ENCODE peak calls at places on chromosome 13, in four cellular contexts. One of them, this sample, is unnamed.
A peak's percentile ranks its signal among the peaks of the same experiment; 100 is the strongest.

GRCh38 chr13:68627377-68627776 is 1397.2 kb upstream of the PCDH9 start:
- DNase-seq in psoas muscle: no peak
- DNase-seq in lower leg skin: no peak
- DNase-seq in stomach: no peak
- DNase-seq in this sample: no peak

GRCh38 chr13:107562222-107562621 is 653.1 kb downstream of the LIG4 start:
- DNase-seq in psoas muscle: no peak
- DNase-seq in lower leg skin: no peak
- DNase-seq in stomach: no peak
- DNase-seq in this sample: no peak

GRCh38 chr13:22506286-22506685 is 674.5 kb upstream of the SGCG start:
- DNase-seq in psoas muscle: no peak
- DNase-seq in lower leg skin: no peak
- DNase-seq in stomach: no peak
- DNase-seq in this sample: no peak

GRCh38 chr13:50158385-50159165 is 143.3 kb downstream of the KCNRG start:
- DNase-seq in psoas muscle: no peak
- DNase-seq in lower leg skin: no peak
- DNase-seq in stomach: no peak
- DNase-seq in this sample: no peak

GRCh38 chr13:98778749-98779148 is 26.3 kb upstream of the SLC15A1 start:
- DNase-seq in psoas muscle: no peak
- DNase-seq in lower leg skin: no peak
- DNase-seq in stomach: no peak
- DNase-seq in this sample: no peak

GRCh38 chr13:47480121-47480520 is 521.0 kb downstream of the SUCLA2 start:
- DNase-seq in psoas muscle: no peak
- DNase-seq in lower leg skin: no peak
- DNase-seq in stomach: no peak
- DNase-seq in this sample: no peak

GRCh38 chr13:110047511-110047910 is 259.4 kb downstream of the COL4A1 start:
- DNase-seq in psoas muscle: no peak
- DNase-seq in lower leg skin: no peak
- DNase-seq in stomach: peak; percentile 75
- DNase-seq in this sample: no peak

GRCh38 chr13:77002590-77003190 is 10.8 kb downstream of the CLN5 start:
- DNase-seq in psoas muscle: no peak
- DNase-seq in lower leg skin: no peak
- DNase-seq in stomach: no peak
- DNase-seq in this sample: no peak

GRCh38 chr13:97225533-97225932 is 3.4 kb downstream of the MBNL2 start:
- DNase-seq in psoas muscle: no peak
- DNase-seq in lower leg skin: no peak
- DNase-seq in stomach: no peak
- DNase-seq in this sample: no peak

GRCh38 chr13:107254392-107254791 is 686.5 kb upstream of the ARGLU1 start:
- DNase-seq in psoas muscle: no peak
- DNase-seq in lower leg skin: no peak
- DNase-seq in stomach: no peak
- DNase-seq in this sample: no peak

GRCh38 chr13:35855531-35856019 is 275.6 kb downstream of the DCLK1 start:
- DNase-seq in psoas muscle: no peak
- DNase-seq in lower leg skin: peak; percentile 30
- DNase-seq in stomach: no peak
- DNase-seq in this sample: no peak

GRCh38 chr13:40109324-40109958 is 454.0 kb downstream of the COG6 start:
- DNase-seq in psoas muscle: no peak
- DNase-seq in lower leg skin: no peak
- DNase-seq in stomach: no peak
- DNase-seq in this sample: no peak

GRCh38 chr13:31594056-31594455 is 145.3 kb upstream of the RXFP2 start:
- DNase-seq in psoas muscle: no peak
- DNase-seq in lower leg skin: no peak
- DNase-seq in stomach: no peak
- DNase-seq in this sample: no peak

GRCh38 chr13:23651439-23651838 is 81.2 kb downstream of the TNFRSF19 start:
- DNase-seq in psoas muscle: no peak
- DNase-seq in lower leg skin: no peak
- DNase-seq in stomach: no peak
- DNase-seq in this sample: no peak

GRCh38 chr13:99605417-99606321 is 104.4 kb downstream of the TM9SF2 start:
- DNase-seq in psoas muscle: peak; percentile 74
- DNase-seq in lower leg skin: peak; percentile 27
- DNase-seq in stomach: peak; percentile 50
- DNase-seq in this sample: no peak

GRCh38 chr13:101942038-101942437 is 459.8 kb downstream of the FGF14 start:
- DNase-seq in psoas muscle: no peak
- DNase-seq in lower leg skin: peak; percentile 22
- DNase-seq in stomach: no peak
- DNase-seq in this sample: no peak

GRCh38 chr13:66860868-66861447 is 369.2 kb downstream of the PCDH9 start:
- DNase-seq in psoas muscle: no peak
- DNase-seq in lower leg skin: no peak
- DNase-seq in stomach: no peak
- DNase-seq in this sample: no peak

GRCh38 chr13:96816261-96816660 is 178.0 kb downstream of the OXGR1 start:
- DNase-seq in psoas muscle: peak; percentile 55
- DNase-seq in lower leg skin: peak; percentile 76
- DNase-seq in stomach: no peak
- DNase-seq in this sample: no peak

GRCh38 chr13:101115762-101116161 is 300.5 kb downstream of the NALCN start:
- DNase-seq in psoas muscle: no peak
- DNase-seq in lower leg skin: no peak
- DNase-seq in stomach: no peak
- DNase-seq in this sample: no peak

GRCh38 chr13:86569974-86570373 is 770.8 kb upstream of the SLITRK6 start:
- DNase-seq in psoas muscle: no peak
- DNase-seq in lower leg skin: no peak
- DNase-seq in stomach: no peak
- DNase-seq in this sample: no peak

GRCh38 chr13:73967397-73968165 is 166.6 kb downstream of the KLF12 start:
- DNase-seq in psoas muscle: no peak
- DNase-seq in lower leg skin: no peak
- DNase-seq in stomach: no peak
- DNase-seq in this sample: no peak

GRCh38 chr13:105925496-105925895 is 610.0 kb downstream of the EFNB2 start:
- DNase-seq in psoas muscle: no peak
- DNase-seq in lower leg skin: no peak
- DNase-seq in stomach: no peak
- DNase-seq in this sample: no peak

GRCh38 chr13:46086421-46086922 is 18.4 kb downstream of the CPB2 start:
- DNase-seq in psoas muscle: no peak
- DNase-seq in lower leg skin: no peak
- DNase-seq in stomach: no peak
- DNase-seq in this sample: no peak

GRCh38 chr13:49635599-49636433 is 7.5 kb downstream of the ARL11 start:
- DNase-seq in psoas muscle: no peak
- DNase-seq in lower leg skin: no peak
- DNase-seq in stomach: peak; percentile 53
- DNase-seq in this sample: no peak

GRCh38 chr13:82933986-82934385 is 948.3 kb downstream of the SLITRK1 start:
- DNase-seq in psoas muscle: no peak
- DNase-seq in lower leg skin: no peak
- DNase-seq in stomach: no peak
- DNase-seq in this sample: no peak

GRCh38 chr13:59494560-59494970 is 669.2 kb downstream of the DIAPH3 start:
- DNase-seq in psoas muscle: no peak
- DNase-seq in lower leg skin: no peak
- DNase-seq in stomach: no peak
- DNase-seq in this sample: no peak

GRCh38 chr13:44131069-44131614 is 242.5 kb upstream of the SERP2 start:
- DNase-seq in psoas muscle: no peak
- DNase-seq in lower leg skin: no peak
- DNase-seq in stomach: no peak
- DNase-seq in this sample: no peak

GRCh38 chr13:33119022-33119735 is 103.0 kb downstream of the KL start:
- DNase-seq in psoas muscle: no peak
- DNase-seq in lower leg skin: no peak
- DNase-seq in stomach: no peak
- DNase-seq in this sample: no peak
- TF ChIP-seq CTCF in psoas muscle: no peak
- TF ChIP-seq CTCF in lower leg skin: no peak
- TF ChIP-seq CTCF in stomach: no peak
- TF ChIP-seq CTCF in this sample: no peak

DNA sequence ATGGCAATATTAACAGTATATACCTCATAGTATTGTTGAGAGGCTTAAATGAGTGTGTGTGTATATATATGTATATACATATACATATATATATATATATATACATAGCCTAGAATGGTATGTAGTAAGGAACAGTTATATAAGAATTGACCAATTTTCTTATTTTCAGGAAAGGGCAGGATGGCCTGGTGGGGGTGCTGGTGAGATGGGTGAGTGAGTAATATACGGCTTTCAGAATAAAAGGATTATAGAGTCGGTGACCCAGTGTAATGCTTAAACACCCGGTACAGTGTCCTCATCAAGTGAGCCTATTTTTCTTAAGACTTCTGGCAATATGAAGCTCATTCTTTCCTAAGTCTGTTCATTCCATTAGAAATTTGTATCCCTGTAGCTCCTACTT is 11.7 kb upstream of the FAM216B start:
- DNase-seq in psoas muscle: no peak
- DNase-seq in lower leg skin: no peak
- DNase-seq in stomach: no peak
- DNase-seq in this sample: no peak
- TF ChIP-seq CTCF in psoas muscle: no peak
- TF ChIP-seq CTCF in lower leg skin: no peak
- TF ChIP-seq CTCF in stomach: no peak
- TF ChIP-seq CTCF in this sample: no peak

DNA sequence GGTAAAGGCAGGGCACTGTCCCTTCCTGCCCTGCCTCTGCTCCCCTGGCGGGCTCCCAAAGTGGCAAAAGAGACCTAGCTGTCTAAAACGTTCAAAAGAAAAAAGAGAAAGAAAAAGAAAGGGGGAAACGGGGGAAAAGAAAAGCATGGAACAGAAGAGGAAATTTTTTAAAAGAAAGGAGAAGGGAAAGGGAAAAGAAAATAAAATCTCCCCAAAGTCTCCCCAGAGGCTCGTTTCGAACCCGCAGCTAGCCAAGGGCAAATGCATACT is 37.0 kb upstream of the FLT1 start:
- DNase-seq in psoas muscle: no peak
- DNase-seq in lower leg skin: no peak
- DNase-seq in stomach: no peak
- DNase-seq in this sample: no peak
- TF ChIP-seq CTCF in psoas muscle: no peak
- TF ChIP-seq CTCF in lower leg skin: no peak
- TF ChIP-seq CTCF in stomach: no peak
- TF ChIP-seq CTCF in this sample: no peak

DNA sequence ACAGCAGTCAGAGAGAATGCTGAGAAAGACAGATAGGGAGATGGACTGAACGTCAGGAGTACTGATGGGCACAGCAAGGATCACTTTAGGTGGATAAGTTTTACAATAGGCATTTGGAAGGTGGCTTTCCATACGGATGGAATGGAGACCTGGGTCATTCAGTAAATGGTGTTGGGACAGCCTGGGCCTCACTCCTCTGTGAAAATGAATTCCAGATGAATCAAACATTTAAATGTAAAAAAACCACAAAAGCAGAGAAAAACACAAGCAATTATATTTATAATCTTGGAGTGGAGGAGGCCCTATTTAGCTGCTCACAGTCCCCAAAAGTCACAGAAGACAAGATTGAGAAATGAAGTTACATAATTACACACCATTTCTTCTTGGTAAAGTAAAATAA is 4.7 kb downstream of the IL17D start:
- DNase-seq in psoas muscle: no peak
- DNase-seq in lower leg skin: no peak
- DNase-seq in stomach: no peak
- DNase-seq in this sample: no peak
- TF ChIP-seq CTCF in psoas muscle: no peak
- TF ChIP-seq CTCF in lower leg skin: no peak
- TF ChIP-seq CTCF in stomach: no peak
- TF ChIP-seq CTCF in this sample: no peak

GRCh38 chr13:85261757-85262346 is 537.4 kb downstream of the SLITRK6 start:
- DNase-seq in psoas muscle: no peak
- DNase-seq in lower leg skin: no peak
- DNase-seq in stomach: no peak
- DNase-seq in this sample: no peak
- TF ChIP-seq CTCF in psoas muscle: no peak
- TF ChIP-seq CTCF in lower leg skin: no peak
- TF ChIP-seq CTCF in stomach: no peak
- TF ChIP-seq CTCF in this sample: no peak

This sample was measured in omental fat pad.